ENCODE peak calls at places on chromosomes 11 and 22, in four cellular contexts. G is CD8-positive, alpha-beta memory T cell; V is M059J; A is lung microvascular endothelial cell. W is an unnamed sample.

GRCh38 chr11:57656936-57657289 is 649 bp upstream of the CLP1 start:
- DNase-seq in V (no peak), A (no peak), G (no peak), W (no peak)

GRCh38 chr11:119764108-119764874 is 35.3 kb upstream of the NECTIN1 start:
- DNase-seq in G (no peak), V (no peak), A (no peak), W (peak)

GRCh38 chr11:88231894-88232482 is 56.7 kb upstream of the RAB38 start:
- DNase-seq in G (peak), V (peak), A (peak), W (peak)

GRCh38 chr11:131666617-131667016 is 296.2 kb downstream of the NTM start:
- DNase-seq in G (no peak), V (peak), A (no peak), W (no peak)

GRCh38 chr11:2311456-2312201 is 9.8 kb downstream of the TSPAN32 start:
- DNase-seq in G (no peak), A (no peak), V (no peak), W (no peak)

GRCh38 chr22:24775769-24776492 is 1.4 kb upstream of the PIWIL3 start:
- DNase-seq in A (no peak), V (no peak), G (no peak), W (no peak)

GRCh38 chr22:42184852-42185251 is 54.2 kb upstream of the CYP2D6 start:
- DNase-seq in A (no peak), V (no peak), G (no peak), W (no peak)

GRCh38 chr11:10436224-10436623 is 18.8 kb upstream of the AMPD3 start:
- DNase-seq in G (no peak), A (peak), V (no peak), W (no peak)

GRCh38 chr22:27879923-27880322 is 39.1 kb downstream of the PITPNB start:
- DNase-seq in V (peak), G (no peak), A (peak), W (peak)

GRCh38 chr11:66546368-66546965 is at the start of gene ACTN3:
- DNase-seq in A (no peak), G (no peak), V (no peak), W (no peak)

GRCh38 chr11:1391165-1392010 is 1.7 kb downstream of the BRSK2 start:
- DNase-seq in V (no peak), A (no peak), G (peak), W (no peak)

GRCh38 chr11:73386568-73386967 is 10.4 kb downstream of the RELT start:
- DNase-seq in V (no peak), A (no peak), G (no peak), W (no peak)

GRCh38 chr11:114280696-114281095 is 15.5 kb upstream of the NNMT start:
- DNase-seq in V (peak), A (peak), G (peak), W (peak)

GRCh38 chr11:43907028-43907966 is 26.7 kb downstream of the ALKBH3 start:
- DNase-seq in V (no peak), G (no peak), A (no peak), W (peak)

GRCh38 chr11:95863486-95864140 is 60.3 kb downstream of the MTMR2 start:
- DNase-seq in A (no peak), V (peak), G (no peak), W (no peak)

GRCh38 chr11:30889116-30889765 is 303.1 kb upstream of the MPPED2 start:
- DNase-seq in G (no peak), A (no peak), V (peak), W (no peak)